ENCODE peak calls at places on chromosomes 6 and 20, in ten cellular contexts. U, W, C, G, A, E, V, R, F and Z are unnamed samples.

GRCh38 chr6:6950373-6951145 is 157.2 kb upstream of the RREB1 start:
- DNase-seq in U (no peak), W (no peak), C (no peak), G (no peak), A (no peak), E (no peak), V (no peak), R (no peak), F (no peak), Z (no peak)

GRCh38 chr20:24730750-24731149 is 218.3 kb upstream of the CST7 start:
- DNase-seq in U (no peak), W (no peak), C (peak), G (no peak), A (no peak), E (no peak), V (no peak), R (no peak), F (no peak), Z (no peak)

GRCh38 chr20:36493801-36494114 is 47.6 kb upstream of the MYL9 start:
- DNase-seq in U (peak), W (no peak), C (peak), G (peak), A (peak), E (no peak), V (peak), R (no peak), F (no peak), Z (no peak)

GRCh38 chr6:90471297-90471696 is 115.6 kb downstream of the MAP3K7 start:
- DNase-seq in U (no peak), W (no peak), C (no peak), G (no peak), A (no peak), E (no peak), V (no peak), R (no peak), F (no peak), Z (no peak)

GRCh38 chr6:259901-260508 is 32.3 kb upstream of the DUSP22 start:
- DNase-seq in U (no peak), W (no peak), C (no peak), G (no peak), A (no peak), E (no peak), V (no peak), R (no peak), F (no peak), Z (no peak)

GRCh38 chr20:61738601-61739069 is 327.0 kb downstream of the TAF4 start:
- DNase-seq in U (no peak), W (no peak), C (no peak), G (no peak), A (no peak), E (no peak), V (no peak), R (no peak), F (no peak), Z (no peak)

GRCh38 chr20:57808266-57808866 is 98.6 kb upstream of the PMEPA1 start:
- DNase-seq in U (no peak), W (no peak), C (no peak), G (no peak), A (no peak), E (no peak), V (no peak), R (no peak), F (no peak), Z (no peak)

GRCh38 chr6:99151634-99152344 is 197.7 kb downstream of the FAXC start:
- DNase-seq in U (peak), W (no peak), C (no peak), G (no peak), A (peak), E (peak), V (no peak), R (peak), F (peak), Z (peak)

GRCh38 chr20:40956503-40956902 is 72.1 kb upstream of the TOP1 start:
- DNase-seq in U (no peak), W (no peak), C (peak), G (no peak), A (no peak), E (no peak), V (no peak), R (no peak), F (no peak), Z (no peak)

GRCh38 chr6:38436726-38437465 is 202.8 kb downstream of the BTBD9 start:
- DNase-seq in U (peak), W (no peak), C (no peak), G (no peak), A (peak), E (no peak), V (no peak), R (peak), F (no peak), Z (no peak)

GRCh38 chr6:38080349-38080748 is 260.8 kb downstream of the ZFAND3 start:
- DNase-seq in U (peak), W (no peak), C (no peak), G (no peak), A (peak), E (no peak), V (no peak), R (no peak), F (no peak), Z (no peak)

GRCh38 chr20:22836211-22836610 is 198.9 kb upstream of the SSTR4 start:
- DNase-seq in U (no peak), W (no peak), C (no peak), G (no peak), A (no peak), E (no peak), V (no peak), R (peak), F (no peak), Z (no peak)

GRCh38 chr6:3001773-3002293 is 2.1 kb downstream of the NQO2 start:
- DNase-seq in U (peak), W (no peak), C (no peak), G (no peak), A (peak), E (no peak), V (no peak), R (peak), F (no peak), Z (no peak)

GRCh38 chr20:46807998-46808397 is 86.6 kb upstream of the EYA2 start:
- DNase-seq in U (no peak), W (no peak), C (peak), G (no peak), A (no peak), E (no peak), V (no peak), R (no peak), F (no peak), Z (no peak)

GRCh38 chr6:138535728-138536454 is 36.6 kb upstream of the NHSL1 start:
- DNase-seq in U (no peak), W (no peak), C (no peak), G (no peak), A (no peak), E (no peak), V (no peak), R (no peak), F (no peak), Z (no peak)

GRCh38 chr6:11964729-11965128 is 47.4 kb upstream of the HIVEP1 start:
- DNase-seq in U (no peak), W (no peak), C (no peak), G (no peak), A (no peak), E (no peak), V (no peak), R (no peak), F (no peak), Z (no peak)

GRCh38 chr6:44078795-44079671 is 48.2 kb downstream of the MRPL14 start:
- DNase-seq in U (peak), W (no peak), C (no peak), G (peak), A (peak), E (no peak), V (peak), R (peak), F (peak), Z (peak)

GRCh38 chr6:118401325-118401998 is 146.6 kb upstream of the PLN start:
- DNase-seq in U (no peak), W (no peak), C (no peak), G (no peak), A (no peak), E (no peak), V (no peak), R (no peak), F (no peak), Z (no peak)

GRCh38 chr6:291148-291696 is 1.1 kb upstream of the DUSP22 start:
- DNase-seq in U (peak), W (no peak), C (peak), G (no peak), A (no peak), E (no peak), V (no peak), R (no peak), F (no peak), Z (no peak)

GRCh38 chr6:157290797-157291196 is 32.5 kb downstream of the TMEM242 start:
- DNase-seq in U (no peak), W (no peak), C (no peak), G (no peak), A (no peak), E (no peak), V (no peak), R (no peak), F (no peak), Z (no peak)

GRCh38 chr6:39403304-39403703 is 80.8 kb upstream of the KCNK16 start:
- DNase-seq in U (no peak), W (no peak), C (no peak), G (no peak), A (no peak), E (no peak), V (no peak), R (no peak), F (no peak), Z (no peak)

GRCh38 chr6:98839788-98840361 is 5.5 kb downstream of the POU3F2 start:
- DNase-seq in U (peak), W (peak), C (no peak), G (no peak), A (peak), E (no peak), V (no peak), R (no peak), F (no peak), Z (no peak)

GRCh38 chr6:149897015-149897697 is 757 bp downstream of the RAET1E start:
- DNase-seq in U (peak), W (no peak), C (peak), G (peak), A (peak), E (no peak), V (peak), R (peak), F (no peak), Z (no peak)

GRCh38 chr20:43985608-43986316 is 71.1 kb downstream of the TOX2 start:
- DNase-seq in U (no peak), W (no peak), C (no peak), G (no peak), A (no peak), E (no peak), V (no peak), R (no peak), F (no peak), Z (no peak)

GRCh38 chr20:60484316-60484715 is 526.1 kb downstream of the CDH26 start:
- DNase-seq in U (no peak), W (no peak), C (no peak), G (no peak), A (no peak), E (no peak), V (no peak), R (no peak), F (no peak), Z (no peak)

GRCh38 chr6:107536183-107536582 is 46.3 kb downstream of the SOBP start:
- DNase-seq in U (no peak), W (no peak), C (no peak), G (no peak), A (no peak), E (no peak), V (no peak), R (no peak), F (no peak), Z (no peak)

GRCh38 chr6:167762259-167762962 is 64.3 kb upstream of the AFDN start:
- DNase-seq in U (no peak), W (no peak), C (peak), G (no peak), A (no peak), E (no peak), V (no peak), R (no peak), F (no peak), Z (no peak)

GRCh38 chr6:142005044-142005443 is 127.7 kb upstream of the GJE1 start:
- DNase-seq in U (no peak), W (no peak), C (no peak), G (no peak), A (no peak), E (no peak), V (no peak), R (no peak), F (no peak), Z (no peak)

GRCh38 chr20:63151554-63152321 is 64.2 kb downstream of the YTHDF1 start:
- DNase-seq in U (no peak), W (no peak), C (no peak), G (no peak), A (peak), E (no peak), V (no peak), R (no peak), F (no peak), Z (no peak)

GRCh38 chr6:119096683-119097310 is 18.3 kb upstream of the FAM184A start:
- DNase-seq in U (peak), W (no peak), C (peak), G (peak), A (peak), E (no peak), V (peak), R (peak), F (no peak), Z (no peak)